ENCODE peak calls at places on chromosome 22, in seven cellular contexts. L, Y, Z, F, H, O and I are unnamed samples.
A peak's percentile ranks its signal among the peaks of the same experiment; 100 is the strongest.

GRCh38 chr22:35357883-35358621 is 22.8 kb upstream of the HMOX1 start:
- DNase-seq in L (no peak), Y (no peak), Z (no peak), F (peak; percentile 78), H (no peak), O (peak; percentile 43), I (no peak)

GRCh38 chr22:50209893-50210292 is 9.1 kb downstream of the SELENOO start:
- DNase-seq in L (no peak), Y (peak; percentile 87), Z (no peak), F (peak; percentile 48), H (peak; percentile 61), O (peak; percentile 58), I (peak; percentile 44)

GRCh38 chr22:39815882-39816395 is 77.6 kb downstream of the ENTHD1 start:
- DNase-seq in L (no peak), Y (no peak), Z (no peak), F (no peak), H (peak; percentile 28), O (no peak), I (no peak)

GRCh38 chr22:28710112-28710888 is 30.7 kb upstream of the TTC28 start:
- DNase-seq in L (peak; percentile 82), Y (no peak), Z (no peak), F (peak; percentile 2), H (no peak), O (no peak), I (peak; percentile 15)

GRCh38 chr22:41092023-41092817 is at the start of gene EP300:
- DNase-seq in L (no peak), Y (peak; percentile 98), Z (no peak), F (peak; percentile 80), H (peak; percentile 93), O (peak; percentile 73), I (peak; percentile 87)

GRCh38 chr22:33329398-33329797 is 271.2 kb upstream of the SYN3 start:
- DNase-seq in L (no peak), Y (no peak), Z (no peak), F (no peak), H (no peak), O (no peak), I (no peak)

GRCh38 chr22:42368379-42369249 is 63.6 kb downstream of the NFAM1 start:
- DNase-seq in L (no peak), Y (peak; percentile 89), Z (no peak), F (peak; percentile 8), H (no peak), O (no peak), I (no peak)

GRCh38 chr22:41917906-41918791 is 3.3 kb upstream of the SHISA8 start:
- DNase-seq in L (no peak), Y (peak; percentile 88), Z (no peak), F (peak; percentile 50), H (peak; percentile 49), O (no peak), I (no peak)

GRCh38 chr22:35051034-35051535 is 14.9 kb upstream of the ISX start:
- DNase-seq in L (no peak), Y (no peak), Z (no peak), F (no peak), H (no peak), O (no peak), I (no peak)

GRCh38 chr22:37245740-37246139 is 1.7 kb upstream of the RAC2 start:
- DNase-seq in L (no peak), Y (no peak), Z (no peak), F (no peak), H (no peak), O (no peak), I (no peak)

GRCh38 chr22:42171417-42171816 is 40.8 kb upstream of the CYP2D6 start:
- DNase-seq in L (no peak), Y (no peak), Z (no peak), F (no peak), H (no peak), O (no peak), I (no peak)

GRCh38 chr22:48404801-48405447 is 1422.7 kb downstream of the BRD1 start:
- DNase-seq in L (no peak), Y (no peak), Z (no peak), F (no peak), H (no peak), O (no peak), I (no peak)

GRCh38 chr22:17931400-17931825 is 92.9 kb downstream of the MICAL3 start:
- DNase-seq in L (no peak), Y (no peak), Z (no peak), F (no peak), H (no peak), O (no peak), I (no peak)

GRCh38 chr22:32123657-32124056 is 35.4 kb downstream of the C22orf42 start:
- DNase-seq in L (no peak), Y (no peak), Z (peak; percentile 7), F (no peak), H (no peak), O (no peak), I (no peak)

GRCh38 chr22:49527611-49528419 is 299.9 kb downstream of the BRD1 start:
- DNase-seq in L (no peak), Y (peak; percentile 47), Z (no peak), F (no peak), H (no peak), O (no peak), I (no peak)

GRCh38 chr22:42080287-42080686 is 787 bp downstream of the SMDT1 start:
- DNase-seq in L (no peak), Y (peak; percentile 82), Z (no peak), F (peak; percentile 14), H (no peak), O (no peak), I (no peak)

GRCh38 chr22:32080904-32081303 is 37.8 kb downstream of the SLC5A1 start:
- DNase-seq in L (peak; percentile 6), Y (no peak), Z (no peak), F (peak; percentile 20), H (no peak), O (peak; percentile 39), I (peak; percentile 49)

GRCh38 chr22:19654338-19654922 is 59.9 kb upstream of the SEPTIN5 start:
- DNase-seq in L (no peak), Y (no peak), Z (no peak), F (no peak), H (no peak), O (no peak), I (no peak)

GRCh38 chr22:40922484-40923303 is 28.5 kb upstream of the RBX1 start:
- DNase-seq in L (peak; percentile 41), Y (no peak), Z (no peak), F (no peak), H (no peak), O (peak; percentile 20), I (no peak)

GRCh38 chr22:22908941-22909604 is 21.5 kb downstream of the IGLL5 start:
- DNase-seq in L (no peak), Y (peak; percentile 21), Z (no peak), F (no peak), H (no peak), O (no peak), I (no peak)

GRCh38 chr22:31544481-31545480 is 48.4 kb downstream of the SFI1 start:
- DNase-seq in L (no peak), Y (no peak), Z (no peak), F (no peak), H (no peak), O (no peak), I (no peak)

GRCh38 chr22:49192180-49192856 is 635.4 kb downstream of the BRD1 start:
- DNase-seq in L (no peak), Y (peak; percentile 68), Z (no peak), F (no peak), H (no peak), O (no peak), I (no peak)

GRCh38 chr22:38741166-38741565 is 14.6 kb downstream of the SUN2 start:
- DNase-seq in L (no peak), Y (no peak), Z (no peak), F (no peak), H (no peak), O (no peak), I (no peak)
- H3K27ac ChIP-seq in L (no peak overlapping the region), Y (no peak overlapping the region), Z (no peak overlapping the region), F (no peak overlapping the region), H (no peak overlapping the region), O (no peak overlapping the region), I (no peak overlapping the region)

DNA sequence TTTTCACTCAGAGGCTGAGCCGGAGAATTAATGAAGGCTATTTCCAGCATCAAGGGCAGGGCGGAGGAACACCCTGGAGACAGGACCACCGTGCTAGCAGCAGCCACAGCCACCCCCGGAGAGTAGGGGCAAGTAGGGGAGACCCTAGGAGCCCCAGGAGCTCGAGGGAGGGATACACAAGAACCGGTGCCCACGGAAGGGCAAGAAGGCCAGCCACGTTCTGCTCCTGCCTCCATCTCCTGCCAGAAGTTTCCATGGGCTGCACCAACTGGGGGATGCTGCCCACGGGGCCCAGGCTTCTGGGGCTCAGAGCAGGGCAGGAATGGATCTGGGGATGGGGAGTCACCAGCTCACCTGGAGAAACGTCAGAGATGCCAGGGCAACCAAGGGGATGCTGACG is 626.8 kb downstream of the TBC1D22A start:
- DNase-seq in L (no peak), Y (peak; percentile 50), Z (no peak), F (no peak), H (no peak), O (no peak), I (no peak)
- H3K9me3 ChIP-seq in L (peaks cover 3% of the 10 kb centered on the region), Y (no peaks in the 10 kb centered on the region), Z (peaks cover 98% of the 10 kb centered on the region), F (no peaks in the 10 kb centered on the region), H (no peaks in the 10 kb centered on the region), O (no peaks in the 10 kb centered on the region), I (no peaks in the 10 kb centered on the region)

GRCh38 chr22:46764779-46765485 is 2.5 kb downstream of the TBC1D22A start:
- DNase-seq in L (no peak), Y (peak; percentile 49), Z (no peak), F (no peak), H (no peak), O (no peak), I (no peak)
- H3K27ac ChIP-seq in L (no peak overlapping the region), Y (no peak overlapping the region), Z (no peak overlapping the region), F (no peak overlapping the region), H (no peak overlapping the region), O (no peak overlapping the region), I (no peak overlapping the region)

GRCh38 chr22:30195245-30196140 is 51.1 kb downstream of the LIF start:
- DNase-seq in L (no peak), Y (no peak), Z (no peak), F (no peak), H (peak; percentile 44), O (no peak), I (no peak)

GRCh38 chr22:30198152-30198845 is 48.3 kb downstream of the LIF start:
- DNase-seq in L (no peak), Y (no peak), Z (no peak), F (no peak), H (no peak), O (no peak), I (peak; percentile 8)

GRCh38 chr22:30196141-30196866 is 50.3 kb downstream of the LIF start:
- DNase-seq in L (peak; percentile 100), Y (peak; percentile 91), Z (peak; percentile 70), F (peak; percentile 88), H (peak; percentile 77), O (peak; percentile 83), I (peak; percentile 98)

GRCh38 chr22:30197389-30197788 is 49.2 kb downstream of the LIF start:
- DNase-seq in L (no peak), Y (no peak), Z (no peak), F (no peak), H (no peak), O (no peak), I (no peak)

DNA sequence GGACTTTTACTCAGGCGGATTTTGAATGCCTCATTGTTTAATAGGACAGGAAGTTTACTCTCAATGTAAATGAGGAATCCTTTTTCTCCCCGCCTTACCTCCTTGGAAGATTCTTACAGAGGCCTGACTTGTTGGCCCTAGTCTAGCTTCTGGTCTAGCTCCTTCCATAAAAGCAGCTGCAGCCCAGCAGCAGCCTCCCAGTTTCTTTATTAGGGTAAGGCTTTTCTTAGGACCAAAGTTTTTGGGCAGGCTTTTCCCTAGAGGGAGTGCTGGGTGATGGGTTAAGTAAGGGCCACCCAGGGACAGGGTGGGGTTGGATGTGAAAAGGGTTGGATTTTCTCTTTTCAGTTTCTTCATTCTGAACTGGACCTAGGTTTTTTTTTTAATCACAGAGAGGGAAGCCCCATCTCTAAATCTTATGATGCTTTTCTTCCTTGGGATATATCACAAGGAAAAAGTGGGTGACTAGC is 49.7 kb downstream of the LIF start:
- DNase-seq in L (no peak), Y (no peak), Z (no peak), F (no peak), H (no peak), O (no peak), I (no peak)
- H3K9me3 ChIP-seq in L (peaks cover 2% of the 10 kb centered on the region), Y (no peaks in the 10 kb centered on the region), Z (no peaks in the 10 kb centered on the region), F (peaks cover 3% of the 10 kb centered on the region), H (no peaks in the 10 kb centered on the region), O (peaks cover 7% of the 10 kb centered on the region), I (no peaks in the 10 kb centered on the region)